ENCODE peak calls at places on chromosomes 3 and 15, in five cellular contexts. U, E, N, K and V are unnamed samples.

GRCh38 chr3:111303760-111304159 is 232.1 kb downstream of the NECTIN3 start:
- DNase-seq in E (no peak), K (no peak), N (no peak), U (no peak), V (no peak)

GRCh38 chr15:39213385-39213840 is 367.5 kb upstream of the THBS1 start:
- DNase-seq in U (no peak), K (peak), N (no peak), E (no peak), V (no peak)

GRCh38 chr3:195133462-195133861 is 137.5 kb downstream of the XXYLT1 start:
- DNase-seq in E (peak), N (peak), U (no peak), K (peak), V (peak)

GRCh38 chr3:183153210-183153950 is 9.2 kb downstream of the LAMP3 start:
- DNase-seq in N (no peak), K (no peak), E (no peak), U (no peak), V (no peak)

GRCh38 chr15:49044761-49045571 is 1.3 kb downstream of the SECISBP2L start:
- DNase-seq in U (no peak), K (no peak), N (no peak), E (no peak), V (no peak)

GRCh38 chr3:151925876-151926275 is 52.4 kb downstream of the SUCNR1 start:
- DNase-seq in K (no peak), N (no peak), U (no peak), E (no peak), V (no peak)

GRCh38 chr3:192913540-192913939 is 4.1 kb downstream of the MB21D2 start:
- DNase-seq in K (no peak), U (no peak), N (no peak), E (no peak), V (no peak)

GRCh38 chr3:40574661-40575060 is 49.9 kb downstream of the ZNF621 start:
- DNase-seq in E (no peak), N (no peak), U (no peak), K (no peak), V (no peak)

GRCh38 chr15:86139828-86140227 is 60.2 kb downstream of the AGBL1 start:
- DNase-seq in U (no peak), E (no peak), K (no peak), N (no peak), V (no peak)

DNA sequence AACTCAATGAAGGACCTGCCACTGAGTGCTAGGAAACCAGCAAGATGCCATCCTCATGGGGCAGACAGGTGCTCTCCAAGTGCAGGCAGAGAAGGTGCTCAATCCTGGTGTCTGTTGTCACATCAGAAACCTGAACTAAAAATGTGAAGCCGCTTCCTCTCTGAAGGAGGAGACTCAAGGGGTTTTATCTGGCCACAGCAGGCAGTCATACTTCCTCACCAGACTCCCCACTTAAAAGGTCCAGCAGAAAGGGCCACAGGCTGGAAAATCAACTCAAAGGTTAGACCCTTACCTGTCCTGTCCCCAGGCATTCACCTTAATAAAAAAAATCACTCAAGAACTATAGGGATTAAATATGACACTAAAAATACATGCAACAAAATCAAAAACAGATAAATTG is 4.8 kb downstream of the CCDC12 start:
- DNase-seq in U (no peak), E (no peak), K (no peak), N (no peak), V (no peak)
- H3K4me3 ChIP-seq in U (no peak), E (no peak), K (no peak), N (no peak), V (no peak)

GRCh38 chr3:197216169-197216860 is 82.1 kb downstream of the DLG1 start:
- DNase-seq in N (no peak), E (no peak), U (no peak), K (no peak), V (no peak)
- TF ChIP-seq CTCF in N (no peak), E (no peak), U (no peak), K (no peak), V (no peak)

GRCh38 chr3:46984591-46985459 is 5.4 kb downstream of the NBEAL2 start:
- DNase-seq in K (no peak), U (no peak), N (no peak), E (no peak), V (peak)

GRCh38 chr3:46985588-46985987 is 6.1 kb downstream of the NBEAL2 start:
- DNase-seq in K (no peak), N (no peak), E (no peak), U (no peak), V (peak)

GRCh38 chr3:46986782-46987484 is 7.5 kb downstream of the NBEAL2 start:
- DNase-seq in N (no peak), U (no peak), E (no peak), K (no peak), V (peak)

GRCh38 chr3:46987485-46988401 is 8.3 kb downstream of the NBEAL2 start:
- DNase-seq in U (peak), N (no peak), K (peak), E (peak), V (peak)

GRCh38 chr3:46986055-46986730 is 6.7 kb downstream of the NBEAL2 start:
- DNase-seq in U (no peak), K (no peak), E (peak), N (no peak), V (no peak)
- H3K27ac ChIP-seq in U (no peak), K (peak), E (peak), N (no peak), V (no peak)

DNA sequence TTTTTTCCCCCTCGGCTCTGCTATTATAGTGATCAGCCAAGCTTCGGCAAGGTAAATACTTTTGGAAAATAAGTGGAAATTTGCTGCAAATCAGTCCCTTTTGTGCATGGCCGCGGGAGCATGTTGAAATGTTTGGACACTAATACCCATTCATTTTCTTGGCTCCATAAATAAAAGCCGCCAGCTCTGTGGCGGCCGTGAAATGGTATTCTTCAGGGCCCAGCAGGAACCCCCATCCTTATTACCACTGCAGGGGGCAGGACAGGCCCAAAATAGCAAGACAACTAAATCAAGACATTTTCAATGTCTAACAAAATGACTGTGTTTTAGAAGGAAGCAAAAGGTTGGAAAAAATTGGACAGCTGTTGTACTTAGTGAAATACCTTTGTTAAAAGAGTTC is 362.3 kb downstream of the NR2F2 start:
- DNase-seq in K (no peak), U (no peak), N (no peak), E (no peak), V (no peak)
- H3K4me3 ChIP-seq in K (no peak), U (no peak), N (no peak), E (no peak), V (no peak)